ENCODE peak calls at places on chromosomes 13 and 19, in four cellular contexts. U, N, T and H are unnamed samples.

GRCh38 chr13:73702419-73703071 is 431.7 kb downstream of the KLF12 start:
- DNase-seq in N (no peak), U (no peak), T (no peak), H (no peak)

GRCh38 chr13:93118081-93118615 is 108.5 kb upstream of the GPC6 start:
- DNase-seq in T (peak), U (no peak), N (no peak), H (no peak)

GRCh38 chr19:49422407-49423277 is 599 bp downstream of the PTH2 start:
- DNase-seq in U (no peak), N (no peak), T (peak), H (no peak)

GRCh38 chr19:6100284-6100915 is 9.9 kb downstream of the RFX2 start:
- DNase-seq in T (no peak), N (no peak), U (no peak), H (no peak)

GRCh38 chr13:27208514-27208913 is 36.9 kb upstream of the USP12 start:
- DNase-seq in N (no peak), U (no peak), T (no peak), H (no peak)

GRCh38 chr19:33194884-33195710 is 967 bp downstream of the LRP3 start:
- DNase-seq in U (no peak), N (no peak), T (peak), H (no peak)

GRCh38 chr19:51166846-51167490 is 24.9 kb downstream of the SIGLEC7 start:
- DNase-seq in T (no peak), N (no peak), U (peak), H (peak)

GRCh38 chr13:65268009-65268408 is 1962.1 kb downstream of the PCDH9 start:
- DNase-seq in N (no peak), U (no peak), T (no peak), H (no peak)

GRCh38 chr19:5339470-5339949 is 1.1 kb downstream of the PTPRS start:
- DNase-seq in T (no peak), N (no peak), U (no peak), H (no peak)

GRCh38 chr19:57302727-57303401 is 17.4 kb upstream of the ZNF543 start:
- DNase-seq in T (peak), U (no peak), N (no peak), H (no peak)

GRCh38 chr13:42707596-42707995 is 73.8 kb upstream of the FAM216B start:
- DNase-seq in U (no peak), T (peak), N (no peak), H (no peak)

GRCh38 chr19:29665826-29666633 is 769 bp downstream of the PLEKHF1 start:
- DNase-seq in U (no peak), T (peak), N (no peak), H (no peak)

GRCh38 chr19:4581381-4582111 is 22.1 kb upstream of the SEMA6B start:
- DNase-seq in N (no peak), U (no peak), T (peak), H (no peak)

GRCh38 chr13:78659450-78660110 is 625 bp upstream of the OBI1 start:
- DNase-seq in T (no peak), U (no peak), N (no peak), H (peak)